ENCODE peak calls at places on chromosomes 2 and 18, in four cellular contexts. One of them, this sample, is unnamed.

GRCh38 chr2:150391779-150392178 is 95.7 kb downstream of the RND3 start:
- DNase-seq in breast epithelium: no peak
- DNase-seq in GM12892: no peak
- DNase-seq in A549: no peak
- DNase-seq in this sample: no peak

GRCh38 chr2:64479259-64480198 is 25.6 kb downstream of the LGALSL start:
- DNase-seq in A549: no peak
- DNase-seq in breast epithelium: no peak
- DNase-seq in GM12892: no peak
- DNase-seq in this sample: no peak

GRCh38 chr18:24342347-24342746 is 55.3 kb downstream of the OSBPL1A start:
- DNase-seq in breast epithelium: no peak
- DNase-seq in A549: no peak
- DNase-seq in GM12892: no peak
- DNase-seq in this sample: no peak

GRCh38 chr2:215527738-215528137 is 91.9 kb upstream of the FN1 start:
- DNase-seq in GM12892: no peak
- DNase-seq in A549: no peak
- DNase-seq in breast epithelium: no peak
- DNase-seq in this sample: no peak

GRCh38 chr2:189379731-189380261 is 61.5 kb upstream of the WDR75 start:
- DNase-seq in breast epithelium: no peak
- DNase-seq in A549: no peak
- DNase-seq in GM12892: no peak
- DNase-seq in this sample: no peak

GRCh38 chr2:67516899-67517530 is 119.9 kb downstream of the ETAA1 start:
- DNase-seq in breast epithelium: no peak
- DNase-seq in A549: no peak
- DNase-seq in GM12892: no peak
- DNase-seq in this sample: no peak

GRCh38 chr2:84796798-84797197 is 84.1 kb downstream of the TRABD2A start:
- DNase-seq in breast epithelium: no peak
- DNase-seq in A549: no peak
- DNase-seq in GM12892: no peak
- DNase-seq in this sample: no peak

GRCh38 chr2:148528356-148529064 is 116.0 kb upstream of the EPC2 start:
- DNase-seq in A549: no peak
- DNase-seq in breast epithelium: no peak
- DNase-seq in GM12892: no peak
- DNase-seq in this sample: no peak

GRCh38 chr2:47984041-47984440 is 77.7 kb upstream of the FBXO11 start:
- DNase-seq in GM12892: no peak
- DNase-seq in breast epithelium: no peak
- DNase-seq in A549: no peak
- DNase-seq in this sample: no peak

GRCh38 chr18:3114026-3114425 is 101.1 kb upstream of the LPIN2 start:
- DNase-seq in A549: no peak
- DNase-seq in breast epithelium: no peak
- DNase-seq in GM12892: no peak
- DNase-seq in this sample: no peak

GRCh38 chr2:100640329-100641114 is 77.7 kb downstream of the PDCL3 start:
- DNase-seq in A549: no peak
- DNase-seq in GM12892: no peak
- DNase-seq in breast epithelium: no peak
- DNase-seq in this sample: no peak

GRCh38 chr2:214378455-214379103 is 32.3 kb upstream of the VWC2L start:
- DNase-seq in GM12892: no peak
- DNase-seq in breast epithelium: peak; percentile 64
- DNase-seq in A549: no peak
- DNase-seq in this sample: no peak

GRCh38 chr2:171160119-171160629 is 519 bp downstream of the TLK1 start:
- DNase-seq in breast epithelium: peak; percentile 40
- DNase-seq in A549: peak; percentile 30
- DNase-seq in GM12892: peak; percentile 22
- DNase-seq in this sample: peak; percentile 87

GRCh38 chr2:171158036-171158789 is 2.5 kb downstream of the TLK1 start:
- DNase-seq in GM12892: no peak
- DNase-seq in A549: no peak
- DNase-seq in breast epithelium: no peak
- DNase-seq in this sample: no peak

GRCh38 chr2:171160630-171161424 is at the start of gene TLK1:
- DNase-seq in GM12892: peak; percentile 66
- DNase-seq in breast epithelium: peak; percentile 58
- DNase-seq in A549: peak; percentile 77
- DNase-seq in this sample: peak; percentile 88

GRCh38 chr2:171158790-171159325 is 1.8 kb downstream of the TLK1 start:
- DNase-seq in GM12892: no peak
- DNase-seq in A549: peak; percentile 23
- DNase-seq in breast epithelium: no peak
- DNase-seq in this sample: no peak

GRCh38 chr2:171159326-171160118 is 1.2 kb downstream of the TLK1 start:
- DNase-seq in breast epithelium: peak; percentile 29
- DNase-seq in GM12892: peak; percentile 16
- DNase-seq in A549: peak; percentile 31
- DNase-seq in this sample: peak; percentile 76
- TF ChIP-seq POLR2A in breast epithelium: no peak
- TF ChIP-seq POLR2A in GM12892: peak; percentile 62
- TF ChIP-seq POLR2A in A549: peak; percentile 41
- TF ChIP-seq POLR2A in this sample: no peak

GRCh38 chr2:3377279-3377611 is 373 bp downstream of the EIPR1 start:
- DNase-seq in GM12892: no peak
- DNase-seq in A549: peak; percentile 73
- DNase-seq in breast epithelium: no peak
- DNase-seq in this sample: no peak

GRCh38 chr2:3379647-3380534 is at the start of gene TRAPPC12:
- DNase-seq in A549: peak; percentile 90
- DNase-seq in GM12892: peak; percentile 75
- DNase-seq in breast epithelium: peak; percentile 85
- DNase-seq in this sample: peak; percentile 92

GRCh38 chr2:3379339-3379646 is 201 bp upstream of the TRAPPC12 start:
- DNase-seq in A549: no peak
- DNase-seq in breast epithelium: no peak
- DNase-seq in GM12892: no peak
- DNase-seq in this sample: no peak

GRCh38 chr2:3376821-3377220 is 797 bp downstream of the EIPR1 start:
- DNase-seq in A549: no peak
- DNase-seq in breast epithelium: no peak
- DNase-seq in GM12892: no peak
- DNase-seq in this sample: no peak

DNA sequence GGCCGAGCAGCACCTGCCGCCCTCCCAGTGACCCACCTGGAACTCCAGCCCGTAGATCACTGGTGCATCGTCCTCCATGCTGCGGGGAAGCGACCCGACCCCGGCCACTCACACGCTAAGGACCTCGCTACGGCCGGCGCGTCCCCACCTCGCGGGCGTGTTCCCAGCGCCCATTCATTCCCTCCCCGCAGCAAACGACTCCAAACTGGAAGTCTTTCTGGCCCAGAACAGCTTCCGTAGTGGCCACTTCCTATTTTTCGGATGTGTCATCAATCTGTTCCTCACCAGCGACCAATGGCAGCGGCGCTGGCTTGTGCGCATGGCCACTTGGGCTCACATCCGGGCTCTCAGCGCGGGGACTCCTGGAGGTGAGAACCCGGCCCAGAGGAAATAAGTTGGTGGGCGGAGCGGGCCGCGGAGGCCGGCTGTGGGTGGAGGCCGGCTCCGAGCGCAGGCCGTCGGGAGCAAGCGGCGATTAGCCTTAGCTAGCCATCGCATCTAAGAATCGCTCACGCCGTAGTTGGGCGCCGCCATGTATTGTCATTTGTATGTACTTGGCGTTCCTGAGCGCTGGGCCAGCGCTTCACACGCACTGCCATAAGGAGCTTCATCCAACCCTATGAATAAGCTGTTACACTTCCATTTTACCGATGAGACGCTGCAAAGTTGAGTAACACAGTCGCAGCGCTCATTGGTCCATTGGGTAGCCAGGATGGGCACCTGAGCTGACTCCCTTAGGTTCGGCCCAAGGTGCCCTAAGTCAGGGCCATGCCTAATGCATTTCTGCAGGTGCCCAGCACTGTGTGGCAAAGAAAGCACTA is at the start of gene EIPR1:
- DNase-seq in GM12892: peak; percentile 90
- DNase-seq in breast epithelium: peak; percentile 97
- DNase-seq in A549: peak; percentile 99
- DNase-seq in this sample: peak; percentile 97
- TF ChIP-seq POLR2A in GM12892: peak; percentile 89
- TF ChIP-seq POLR2A in breast epithelium: no peak
- TF ChIP-seq POLR2A in A549: peak; percentile 82
- TF ChIP-seq POLR2A in this sample: peak; percentile 89

GRCh38 chr2:136246086-136246669 is 128.2 kb upstream of the CXCR4 start:
- DNase-seq in breast epithelium: peak; percentile 35
- DNase-seq in GM12892: peak; percentile 34
- DNase-seq in A549: peak; percentile 28
- DNase-seq in this sample: peak; percentile 10
- TF ChIP-seq POLR2A in breast epithelium: no peak
- TF ChIP-seq POLR2A in GM12892: no peak
- TF ChIP-seq POLR2A in A549: no peak
- TF ChIP-seq POLR2A in this sample: no peak

GRCh38 chr2:241230435-241230834 is 42.0 kb downstream of the ANO7 start:
- DNase-seq in GM12892: no peak
- DNase-seq in A549: no peak
- DNase-seq in breast epithelium: no peak
- DNase-seq in this sample: no peak

GRCh38 chr2:241229563-241230401 is 41.3 kb downstream of the ANO7 start:
- DNase-seq in breast epithelium: no peak
- DNase-seq in A549: no peak
- DNase-seq in GM12892: no peak
- DNase-seq in this sample: no peak

GRCh38 chr2:241228081-241228859 is 39.8 kb downstream of the ANO7 start:
- DNase-seq in GM12892: no peak
- DNase-seq in breast epithelium: no peak
- DNase-seq in A549: no peak
- DNase-seq in this sample: no peak

GRCh38 chr2:241227635-241227993 is 39.1 kb downstream of the ANO7 start:
- DNase-seq in breast epithelium: no peak
- DNase-seq in GM12892: no peak
- DNase-seq in A549: no peak
- DNase-seq in this sample: no peak

GRCh38 chr2:241228860-241229516 is 40.5 kb downstream of the ANO7 start:
- DNase-seq in GM12892: no peak
- DNase-seq in breast epithelium: no peak
- DNase-seq in A549: no peak
- DNase-seq in this sample: no peak
- TF ChIP-seq POLR2A in GM12892: no peak
- TF ChIP-seq POLR2A in breast epithelium: no peak
- TF ChIP-seq POLR2A in A549: no peak
- TF ChIP-seq POLR2A in this sample: no peak

GRCh38 chr2:24820598-24821432 is 27.6 kb downstream of the CENPO start:
- DNase-seq in breast epithelium: no peak
- DNase-seq in A549: no peak
- DNase-seq in GM12892: peak; percentile 7
- DNase-seq in this sample: no peak
- TF ChIP-seq POLR2A in breast epithelium: no peak
- TF ChIP-seq POLR2A in A549: no peak
- TF ChIP-seq POLR2A in GM12892: no peak
- TF ChIP-seq POLR2A in this sample: no peak

DNA sequence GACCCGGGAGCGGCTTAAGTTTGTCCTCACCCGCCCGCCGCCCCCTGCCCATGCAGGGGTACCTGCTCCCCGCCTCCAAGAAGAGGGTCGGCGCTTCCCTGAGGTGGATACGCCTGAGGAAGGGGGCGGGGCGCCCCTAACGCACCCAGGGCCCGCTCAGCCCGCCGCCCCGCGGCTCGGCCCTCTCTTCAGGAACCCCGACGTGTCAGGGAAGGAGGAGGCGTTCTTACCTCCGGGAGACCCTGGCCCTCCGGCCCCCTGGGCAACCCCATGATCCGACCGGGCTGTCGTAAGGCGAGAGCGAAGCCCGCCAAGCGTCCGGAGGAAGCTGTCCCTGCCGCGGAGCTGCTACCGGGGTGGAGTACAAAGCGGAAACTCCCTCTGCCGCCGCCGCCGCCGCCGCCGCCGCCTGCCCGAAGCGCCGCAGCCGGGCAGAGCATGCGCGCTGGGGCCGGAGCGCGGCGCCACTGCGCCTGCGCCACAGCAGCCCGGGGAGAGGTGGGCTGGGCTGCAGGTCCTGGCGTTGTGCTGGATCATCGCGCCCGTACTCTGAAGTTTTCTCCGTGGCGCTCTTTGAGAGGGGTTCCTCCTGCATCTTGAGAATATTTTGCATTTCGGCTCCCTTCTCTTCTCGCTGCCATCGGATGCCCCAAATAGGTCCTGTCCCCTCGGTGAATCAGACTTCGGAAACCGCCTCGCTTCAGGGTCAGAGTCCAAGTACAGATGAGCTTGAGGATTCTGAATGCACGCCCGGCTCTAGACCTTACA is at the start of gene CCDC93:
- DNase-seq in A549: peak; percentile 95
- DNase-seq in breast epithelium: peak; percentile 58
- DNase-seq in GM12892: peak; percentile 95
- DNase-seq in this sample: peak; percentile 89
- TF ChIP-seq POLR2A in A549: peak; percentile 86
- TF ChIP-seq POLR2A in breast epithelium: no peak
- TF ChIP-seq POLR2A in GM12892: peak; percentile 77
- TF ChIP-seq POLR2A in this sample: peak; percentile 41

This sample was measured in erythroblast.